ENCODE peak calls at places on chromosome 19, in nine cellular contexts. One of them, this sample, is unnamed.

GRCh38 chr19:34235425-34235940 is 18.9 kb upstream of the GARRE1 start:
- DNase-seq in K562: no peak
- DNase-seq in tibial nerve: no peak
- DNase-seq in transverse colon: no peak
- DNase-seq in H1: no peak
- DNase-seq in A549: no peak
- DNase-seq in suprapubic skin: no peak
- DNase-seq in upper lobe of left lung: no peak
- DNase-seq in ovary: no peak
- DNase-seq in this sample: no peak

GRCh38 chr19:12779162-12779993 is 4.0 kb upstream of the HOOK2 start:
- DNase-seq in upper lobe of left lung: peak
- DNase-seq in H1: no peak
- DNase-seq in transverse colon: peak
- DNase-seq in suprapubic skin: no peak
- DNase-seq in tibial nerve: no peak
- DNase-seq in A549: peak
- DNase-seq in ovary: peak
- DNase-seq in K562: no peak
- DNase-seq in this sample: peak

GRCh38 chr19:38975214-38975860 is at the start of gene FBXO17:
- DNase-seq in ovary: peak
- DNase-seq in transverse colon: peak
- DNase-seq in tibial nerve: peak
- DNase-seq in A549: peak
- DNase-seq in H1: peak
- DNase-seq in K562: peak
- DNase-seq in upper lobe of left lung: peak
- DNase-seq in suprapubic skin: peak
- DNase-seq in this sample: peak

GRCh38 chr19:48806518-48806817 is 4.4 kb downstream of the BCAT2 start:
- DNase-seq in A549: no peak
- DNase-seq in H1: peak
- DNase-seq in ovary: no peak
- DNase-seq in suprapubic skin: no peak
- DNase-seq in upper lobe of left lung: peak
- DNase-seq in tibial nerve: no peak
- DNase-seq in K562: peak
- DNase-seq in transverse colon: no peak
- DNase-seq in this sample: no peak

GRCh38 chr19:8526345-8527062 is 12.5 kb upstream of the ZNF414 start:
- DNase-seq in A549: peak
- DNase-seq in transverse colon: peak
- DNase-seq in ovary: peak
- DNase-seq in H1: peak
- DNase-seq in tibial nerve: peak
- DNase-seq in suprapubic skin: peak
- DNase-seq in upper lobe of left lung: peak
- DNase-seq in K562: peak
- DNase-seq in this sample: peak

GRCh38 chr19:16590876-16591802 is 18.9 kb upstream of the SLC35E1 start:
- DNase-seq in suprapubic skin: no peak
- DNase-seq in tibial nerve: no peak
- DNase-seq in ovary: no peak
- DNase-seq in transverse colon: no peak
- DNase-seq in H1: no peak
- DNase-seq in K562: no peak
- DNase-seq in upper lobe of left lung: no peak
- DNase-seq in A549: no peak
- DNase-seq in this sample: no peak

GRCh38 chr19:14073925-14074838 is 1.6 kb downstream of the MISP3 start:
- DNase-seq in K562: peak
- DNase-seq in suprapubic skin: no peak
- DNase-seq in upper lobe of left lung: peak
- DNase-seq in tibial nerve: no peak
- DNase-seq in transverse colon: peak
- DNase-seq in A549: no peak
- DNase-seq in H1: peak
- DNase-seq in ovary: no peak
- DNase-seq in this sample: peak

GRCh38 chr19:4297901-4298771 is 4.1 kb downstream of the TMIGD2 start:
- DNase-seq in K562: no peak
- DNase-seq in suprapubic skin: no peak
- DNase-seq in ovary: no peak
- DNase-seq in upper lobe of left lung: peak
- DNase-seq in A549: no peak
- DNase-seq in transverse colon: no peak
- DNase-seq in H1: no peak
- DNase-seq in tibial nerve: no peak
- DNase-seq in this sample: no peak

GRCh38 chr19:56617531-56617930 is 22.4 kb downstream of the ZNF71 start:
- DNase-seq in suprapubic skin: no peak
- DNase-seq in tibial nerve: no peak
- DNase-seq in K562: no peak
- DNase-seq in H1: no peak
- DNase-seq in transverse colon: no peak
- DNase-seq in upper lobe of left lung: no peak
- DNase-seq in A549: no peak
- DNase-seq in ovary: no peak
- DNase-seq in this sample: no peak

GRCh38 chr19:37078717-37079032 is 442 bp downstream of the ZNF420 start:
- DNase-seq in suprapubic skin: no peak
- DNase-seq in K562: no peak
- DNase-seq in H1: no peak
- DNase-seq in upper lobe of left lung: no peak
- DNase-seq in transverse colon: no peak
- DNase-seq in A549: no peak
- DNase-seq in ovary: no peak
- DNase-seq in tibial nerve: no peak
- DNase-seq in this sample: no peak

GRCh38 chr19:19232231-19232630 is 20.5 kb downstream of the NCAN start:
- DNase-seq in transverse colon: no peak
- DNase-seq in ovary: no peak
- DNase-seq in K562: no peak
- DNase-seq in suprapubic skin: no peak
- DNase-seq in tibial nerve: no peak
- DNase-seq in A549: no peak
- DNase-seq in H1: no peak
- DNase-seq in upper lobe of left lung: peak
- DNase-seq in this sample: no peak

DNA sequence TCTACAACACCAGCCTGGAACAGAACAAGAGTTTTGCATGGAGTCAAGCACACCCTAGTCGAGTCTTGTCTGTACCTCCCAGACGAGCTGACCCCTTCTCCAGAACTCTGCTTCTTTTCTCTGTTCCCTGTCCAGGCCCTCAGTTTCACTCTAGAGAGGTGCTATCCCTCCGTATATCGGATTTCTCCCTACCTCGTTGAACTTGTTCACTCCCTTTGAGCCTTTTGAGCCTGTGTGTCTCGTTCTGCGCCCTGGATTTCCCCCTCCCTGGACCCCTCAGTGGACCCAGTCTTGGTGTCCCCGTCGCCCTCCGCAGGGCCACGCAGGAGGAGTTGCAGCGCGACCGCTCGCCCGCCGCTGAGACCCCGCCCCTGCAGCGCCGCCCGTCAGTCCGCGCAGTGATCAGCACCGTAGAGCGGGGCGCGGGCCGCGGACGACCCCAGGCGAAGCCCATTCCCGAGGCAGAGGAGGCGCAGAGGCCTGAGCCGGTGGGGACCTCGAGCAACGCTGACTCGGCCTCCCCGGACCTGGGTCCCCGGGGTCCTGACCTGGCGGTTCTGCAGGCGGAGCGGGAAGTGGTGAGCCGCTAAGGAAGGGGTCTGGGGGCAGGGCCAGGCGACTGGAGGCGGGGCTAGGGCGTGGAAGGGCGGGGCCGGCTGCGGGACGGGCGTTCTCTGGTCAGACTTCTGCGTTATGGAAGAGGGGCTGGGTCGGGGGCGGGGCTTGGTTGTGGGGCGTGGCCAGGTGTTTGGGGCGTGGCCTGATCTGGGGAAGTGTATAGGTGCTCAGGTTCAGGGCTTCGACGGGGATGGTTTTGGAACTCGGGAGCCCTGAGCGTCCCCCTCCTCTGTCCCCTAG is 5.5 kb downstream of the EPS8L1 start:
- DNase-seq in transverse colon: peak
- DNase-seq in upper lobe of left lung: peak
- DNase-seq in A549: peak
- DNase-seq in H1: peak
- DNase-seq in tibial nerve: no peak
- DNase-seq in ovary: no peak
- DNase-seq in K562: peak
- DNase-seq in suprapubic skin: no peak
- DNase-seq in this sample: no peak
- TF ChIP-seq POLR2A in transverse colon: peak
- TF ChIP-seq POLR2A in upper lobe of left lung: no peak
- TF ChIP-seq POLR2A in A549: peak
- TF ChIP-seq POLR2A in H1: no peak
- TF ChIP-seq POLR2A in tibial nerve: no peak
- TF ChIP-seq POLR2A in ovary: no peak
- TF ChIP-seq POLR2A in K562: peak
- TF ChIP-seq POLR2A in suprapubic skin: no peak
- TF ChIP-seq POLR2A in this sample: no peak

DNA sequence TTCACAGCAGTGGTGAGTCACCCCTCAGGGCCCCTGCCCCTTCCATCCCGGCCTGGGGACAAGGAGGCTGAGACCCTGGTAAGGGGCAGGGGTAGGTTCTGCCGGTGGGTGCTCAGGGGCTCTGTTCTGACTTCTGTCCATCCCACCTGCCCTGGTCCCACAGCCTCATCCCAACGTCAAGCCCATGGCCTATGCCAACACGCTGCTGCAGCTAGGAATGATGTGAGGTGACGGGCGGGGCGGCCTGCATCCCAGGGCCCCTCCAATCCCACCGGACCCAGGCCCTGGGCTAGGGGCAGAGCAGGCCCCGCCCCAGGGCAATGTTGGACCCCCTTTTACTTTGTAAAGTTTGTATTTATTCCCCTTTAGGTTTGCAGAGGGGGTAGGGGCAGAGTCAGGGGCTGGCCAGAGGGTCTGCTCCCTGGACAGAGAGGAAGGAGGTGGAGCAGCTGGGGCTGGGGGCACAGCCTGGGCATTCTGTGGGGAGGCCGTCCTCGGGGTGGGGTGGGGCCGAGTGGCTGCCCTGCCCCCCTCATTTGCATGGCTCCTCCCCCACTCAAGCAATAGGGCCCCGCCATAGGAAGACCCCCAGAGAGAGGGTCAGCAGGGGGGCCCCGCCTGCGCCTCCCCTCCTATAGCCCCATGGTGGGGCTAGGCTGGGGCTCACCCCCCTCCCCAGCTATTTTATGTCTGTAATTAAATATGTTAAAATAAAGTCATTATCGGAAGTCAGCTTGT is 23.1 kb downstream of the CCDC8 start:
- DNase-seq in tibial nerve: no peak
- DNase-seq in upper lobe of left lung: no peak
- DNase-seq in transverse colon: no peak
- DNase-seq in suprapubic skin: no peak
- DNase-seq in ovary: no peak
- DNase-seq in A549: no peak
- DNase-seq in K562: no peak
- DNase-seq in H1: no peak
- DNase-seq in this sample: peak
- TF ChIP-seq EP300 in tibial nerve: no peak
- TF ChIP-seq EP300 in upper lobe of left lung: no peak
- TF ChIP-seq EP300 in transverse colon: no peak
- TF ChIP-seq EP300 in suprapubic skin: no peak
- TF ChIP-seq EP300 in ovary: no peak
- TF ChIP-seq EP300 in A549: no peak
- TF ChIP-seq EP300 in K562: no peak
- TF ChIP-seq EP300 in H1: no peak
- TF ChIP-seq EP300 in this sample: no peak

DNA sequence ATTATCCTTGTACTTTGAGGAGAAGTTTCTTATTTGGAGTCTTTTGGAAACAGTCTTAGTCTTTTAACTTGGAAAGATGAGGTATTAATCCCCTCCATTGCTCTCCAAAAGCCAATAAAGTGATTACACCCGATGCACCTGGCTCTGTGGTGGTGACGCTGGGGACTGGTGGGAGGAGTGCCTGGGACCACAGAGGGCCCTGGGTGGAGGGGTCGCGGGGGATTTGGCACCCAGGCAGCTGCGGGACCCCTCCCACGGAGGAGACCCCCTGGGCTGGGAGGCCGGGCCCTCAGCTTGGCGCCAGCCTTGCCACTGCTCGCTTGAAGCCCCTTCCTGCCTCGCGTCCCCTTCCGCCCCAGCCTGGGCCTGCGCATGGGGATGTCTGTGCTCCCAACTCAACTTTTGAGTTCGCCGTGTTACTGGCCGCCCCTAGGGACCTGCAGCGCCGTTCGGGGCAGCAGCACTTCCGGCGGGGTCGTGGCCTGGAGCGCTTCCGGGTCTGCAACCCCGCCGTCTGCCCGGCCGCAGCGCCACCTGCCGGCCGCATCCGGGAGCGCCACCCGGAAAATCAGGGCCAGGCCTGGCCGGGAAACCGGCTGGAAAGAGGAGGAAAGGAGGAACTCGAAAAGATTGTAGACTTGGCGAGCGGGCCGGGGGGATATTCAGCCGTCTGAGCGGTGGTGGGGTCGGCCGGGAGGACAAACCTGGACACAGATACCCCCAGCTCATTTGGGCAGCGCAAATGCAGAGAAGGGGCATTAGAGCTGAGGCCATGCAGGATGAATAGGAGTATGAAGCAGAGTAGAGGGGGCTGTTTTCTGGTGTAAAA is 8.4 kb downstream of the PEAK3 start:
- DNase-seq in tibial nerve: peak
- DNase-seq in suprapubic skin: no peak
- DNase-seq in K562: peak
- DNase-seq in A549: peak
- DNase-seq in transverse colon: peak
- DNase-seq in H1: peak
- DNase-seq in ovary: peak
- DNase-seq in upper lobe of left lung: peak
- DNase-seq in this sample: peak
- TF ChIP-seq POLR2A in tibial nerve: no peak
- TF ChIP-seq POLR2A in suprapubic skin: no peak
- TF ChIP-seq POLR2A in K562: peak
- TF ChIP-seq POLR2A in A549: no peak
- TF ChIP-seq POLR2A in transverse colon: no peak
- TF ChIP-seq POLR2A in H1: peak
- TF ChIP-seq POLR2A in ovary: no peak
- TF ChIP-seq POLR2A in upper lobe of left lung: no peak
- TF ChIP-seq POLR2A in this sample: no peak

DNA sequence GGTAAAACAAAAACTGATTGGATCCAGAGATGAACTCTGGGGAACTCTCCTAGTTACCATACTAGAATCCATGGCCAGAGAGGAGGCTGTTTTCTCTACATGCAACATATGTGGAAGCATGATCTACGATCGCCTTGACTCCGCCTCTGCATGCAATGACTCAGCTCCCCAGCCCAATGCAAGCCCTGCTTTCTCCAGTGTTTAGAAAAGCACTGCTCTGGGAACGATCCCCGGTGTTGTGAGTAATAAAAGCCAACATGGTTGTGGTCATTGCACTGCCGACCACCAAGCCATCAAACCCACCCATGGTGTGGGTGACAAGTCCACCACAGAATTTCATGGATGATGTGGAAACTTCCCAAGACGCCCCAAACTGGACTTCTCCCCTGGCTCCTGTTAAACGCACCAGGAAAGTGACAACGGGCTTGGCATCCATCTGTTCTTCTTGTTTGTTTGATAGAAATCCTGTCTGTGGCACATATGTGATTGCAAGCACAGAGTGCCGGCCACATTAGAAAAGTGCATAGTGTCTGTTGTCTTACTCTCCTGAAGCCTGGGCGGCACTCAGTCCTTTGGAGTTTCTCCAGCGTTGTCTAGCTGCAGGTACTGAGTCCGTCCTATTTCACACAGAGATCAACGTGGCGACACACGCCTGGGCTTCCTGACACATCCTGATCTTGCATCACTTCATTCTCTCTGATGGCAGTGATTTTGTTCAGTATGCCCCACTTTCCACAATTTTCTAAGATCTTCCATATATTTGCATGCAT is 36.4 kb upstream of the VSTM2B start:
- DNase-seq in suprapubic skin: no peak
- DNase-seq in H1: no peak
- DNase-seq in transverse colon: no peak
- DNase-seq in upper lobe of left lung: no peak
- DNase-seq in K562: no peak
- DNase-seq in A549: no peak
- DNase-seq in tibial nerve: no peak
- DNase-seq in ovary: no peak
- DNase-seq in this sample: peak
- TF ChIP-seq EP300 in suprapubic skin: no peak
- TF ChIP-seq EP300 in H1: no peak
- TF ChIP-seq EP300 in transverse colon: no peak
- TF ChIP-seq EP300 in upper lobe of left lung: no peak
- TF ChIP-seq EP300 in K562: no peak
- TF ChIP-seq EP300 in A549: no peak
- TF ChIP-seq EP300 in tibial nerve: no peak
- TF ChIP-seq EP300 in ovary: no peak
- TF ChIP-seq EP300 in this sample: no peak

This sample was measured in sigmoid colon.